ENCODE peak calls at places on chromosomes 6 and 20, in seven cellular contexts. K is astrocyte of the spinal cord; A is naive thymus-derived CD8-positive, alpha-beta T cell; P is fibroblast of the conjunctiva; T is ovary; F is ELR; L is skeletal muscle cell. Z is an unnamed sample.

GRCh38 chr6:54697423-54697822 is 149.1 kb upstream of the FAM83B start:
- DNase-seq in P (no peak), L (no peak), F (peak), T (no peak), K (no peak), A (no peak), Z (no peak)

GRCh38 chr6:12844284-12845223 is 128.0 kb downstream of the PHACTR1 start:
- DNase-seq in P (no peak), T (no peak), F (peak), K (peak), L (no peak), A (no peak), Z (peak)

GRCh38 chr6:100230115-100230975 is 234.4 kb downstream of the SIM1 start:
- DNase-seq in F (no peak), L (peak), K (no peak), A (no peak), P (no peak), T (no peak), Z (no peak)

GRCh38 chr6:113825776-113826175 is 31.4 kb upstream of the MARCKS start:
- DNase-seq in F (peak), L (peak), T (peak), K (peak), A (no peak), P (peak), Z (peak)

GRCh38 chr6:11190625-11191245 is 41.7 kb downstream of the NEDD9 start:
- DNase-seq in F (no peak), T (no peak), K (no peak), A (no peak), L (no peak), P (no peak), Z (no peak)

GRCh38 chr6:2258112-2258511 is 12.7 kb upstream of the GMDS start:
- DNase-seq in F (no peak), T (no peak), A (no peak), K (no peak), P (no peak), L (no peak), Z (no peak)

GRCh38 chr20:40999841-41000240 is 28.8 kb upstream of the TOP1 start:
- DNase-seq in A (no peak), F (no peak), P (no peak), K (no peak), L (no peak), T (no peak), Z (no peak)

GRCh38 chr6:1966713-1967112 is 278.7 kb downstream of the GMDS start:
- DNase-seq in K (no peak), A (no peak), P (no peak), F (no peak), T (no peak), L (no peak), Z (no peak)

GRCh38 chr6:3773696-3774298 is 22.3 kb upstream of the PXDC1 start:
- DNase-seq in P (no peak), L (no peak), F (no peak), A (no peak), T (peak), K (peak), Z (no peak)

GRCh38 chr6:103122766-103123601 is 1729.5 kb downstream of the GRIK2 start:
- DNase-seq in L (peak), P (peak), F (peak), K (peak), A (no peak), T (no peak), Z (no peak)

GRCh38 chr6:10054662-10055061 is 360.2 kb downstream of the TFAP2A start:
- DNase-seq in T (no peak), P (no peak), K (no peak), L (no peak), F (no peak), A (no peak), Z (no peak)

GRCh38 chr6:4174042-4174441 is 38.7 kb upstream of the ECI2 start:
- DNase-seq in T (no peak), A (no peak), L (no peak), F (no peak), P (no peak), K (no peak), Z (no peak)

GRCh38 chr20:40686434-40686882 is 2.6 kb downstream of the MAFB start:
- DNase-seq in K (no peak), A (no peak), L (no peak), P (no peak), T (no peak), F (no peak), Z (no peak)

GRCh38 chr20:50314326-50314725 is 123.7 kb downstream of the CEBPB start:
- DNase-seq in A (no peak), F (no peak), L (no peak), K (no peak), P (no peak), T (peak), Z (no peak)

GRCh38 chr6:8499540-8499939 is 64.2 kb upstream of the SLC35B3 start:
- DNase-seq in K (no peak), T (no peak), A (no peak), L (no peak), F (peak), P (no peak), Z (peak)

GRCh38 chr6:14463110-14463509 is 345.5 kb downstream of the CD83 start:
- DNase-seq in F (no peak), P (no peak), A (no peak), K (no peak), T (no peak), L (no peak), Z (no peak)

GRCh38 chr6:87066449-87067288 is 28.2 kb downstream of the CGA start:
- DNase-seq in A (no peak), L (peak), P (peak), K (peak), F (peak), T (peak), Z (peak)

GRCh38 chr20:1815502-1816085 is 79.6 kb upstream of the SIRPA start:
- DNase-seq in T (no peak), L (no peak), A (no peak), P (no peak), F (no peak), K (no peak), Z (no peak)

GRCh38 chr6:126657556-126658129 is 317.7 kb downstream of the CENPW start:
- DNase-seq in A (no peak), P (peak), T (no peak), F (peak), L (peak), K (peak), Z (no peak)

GRCh38 chr6:128327890-128328289 is 192.5 kb downstream of the PTPRK start:
- DNase-seq in T (no peak), L (no peak), P (no peak), F (peak), K (no peak), A (no peak), Z (peak)

GRCh38 chr6:4632411-4632810 is 143.8 kb upstream of the CDYL start:
- DNase-seq in K (no peak), L (no peak), F (no peak), T (no peak), P (no peak), A (no peak), Z (no peak)

GRCh38 chr6:41527721-41528408 is 18.3 kb upstream of the FOXP4 start:
- DNase-seq in L (no peak), P (no peak), F (no peak), T (no peak), A (no peak), K (peak), Z (peak)

GRCh38 chr6:63910863-63911665 is 275.5 kb downstream of the PHF3 start:
- DNase-seq in P (no peak), K (no peak), F (no peak), T (no peak), A (no peak), L (no peak), Z (no peak)